ENCODE peak calls at places on chromosomes 1 and 21, in ten cellular contexts. T, E, U, V, I, O, Z, R, X and J are unnamed samples.

GRCh38 chr1:208086116-208086515 is 158.1 kb downstream of the PLXNA2 start:
- DNase-seq in T (no peak), E (no peak), U (no peak), V (no peak), I (no peak), O (no peak), Z (no peak), R (no peak), X (no peak), J (no peak)

GRCh38 chr1:43358121-43358745 is 548 bp upstream of the CDC20 start:
- DNase-seq in T (no peak), E (peak; percentile 72), U (peak; percentile 42), V (no peak), I (peak; percentile 53), O (peak; percentile 76), Z (no peak), R (no peak), X (no peak), J (no peak)

GRCh38 chr1:98121661-98122060 is 200.8 kb upstream of the DPYD start:
- DNase-seq in T (no peak), E (no peak), U (no peak), V (no peak), I (no peak), O (no peak), Z (no peak), R (no peak), X (no peak), J (no peak)

GRCh38 chr1:245067257-245067656 is 87.5 kb upstream of the KIF26B start:
- DNase-seq in T (no peak), E (no peak), U (no peak), V (no peak), I (no peak), O (no peak), Z (no peak), R (no peak), X (no peak), J (no peak)

GRCh38 chr1:180376253-180376652 is 126.1 kb downstream of the ACBD6 start:
- DNase-seq in T (no peak), E (no peak), U (no peak), V (no peak), I (no peak), O (no peak), Z (no peak), R (no peak), X (no peak), J (no peak)

GRCh38 chr1:86741947-86742572 is 37.7 kb downstream of the SH3GLB1 start:
- DNase-seq in T (no peak), E (no peak), U (peak; percentile 42), V (no peak), I (no peak), O (peak; percentile 15), Z (no peak), R (no peak), X (peak; percentile 37), J (no peak)

GRCh38 chr1:184974086-184974836 is at the start of gene NIBAN1:
- DNase-seq in T (peak; percentile 92), E (peak; percentile 94), U (peak; percentile 72), V (peak; percentile 51), I (peak; percentile 27), O (peak; percentile 60), Z (peak; percentile 42), R (peak; percentile 36), X (peak; percentile 42), J (no peak)

GRCh38 chr1:204621391-204621790 is 64.1 kb downstream of the LRRN2 start:
- DNase-seq in T (no peak), E (no peak), U (peak; percentile 39), V (no peak), I (no peak), O (no peak), Z (no peak), R (no peak), X (no peak), J (no peak)

GRCh38 chr1:245419572-245419971 is 264.8 kb downstream of the KIF26B start:
- DNase-seq in T (no peak), E (no peak), U (no peak), V (no peak), I (no peak), O (no peak), Z (no peak), R (no peak), X (no peak), J (no peak)

GRCh38 chr1:150165622-150166612 is 16.2 kb downstream of the PLEKHO1 start:
- DNase-seq in T (no peak), E (peak; percentile 26), U (peak; percentile 58), V (no peak), I (peak; percentile 23), O (peak; percentile 61), Z (no peak), R (no peak), X (peak; percentile 45), J (peak; percentile 49)

GRCh38 chr1:206787956-206788355 is 15.7 kb upstream of the IL10 start:
- DNase-seq in T (no peak), E (no peak), U (no peak), V (no peak), I (no peak), O (no peak), Z (no peak), R (no peak), X (no peak), J (no peak)

GRCh38 chr1:22507582-22507981 is 55.7 kb upstream of the EPHA8 start:
- DNase-seq in T (no peak), E (no peak), U (no peak), V (no peak), I (peak; percentile 55), O (no peak), Z (no peak), R (no peak), X (no peak), J (no peak)

GRCh38 chr1:181685216-181685615 is 201.9 kb downstream of the CACNA1E start:
- DNase-seq in T (no peak), E (no peak), U (no peak), V (no peak), I (no peak), O (no peak), Z (no peak), R (no peak), X (no peak), J (no peak)

GRCh38 chr1:173245892-173246291 is 38.8 kb upstream of the TNFSF4 start:
- DNase-seq in T (no peak), E (no peak), U (no peak), V (no peak), I (no peak), O (no peak), Z (no peak), R (no peak), X (no peak), J (no peak)

GRCh38 chr1:42162181-42162580 is 2.4 kb downstream of the GUCA2A start:
- DNase-seq in T (no peak), E (no peak), U (no peak), V (no peak), I (peak; percentile 53), O (no peak), Z (no peak), R (no peak), X (no peak), J (no peak)

GRCh38 chr1:167964646-167965045 is 27.8 kb upstream of the MPC2 start:
- DNase-seq in T (no peak), E (no peak), U (no peak), V (no peak), I (no peak), O (no peak), Z (no peak), R (no peak), X (no peak), J (no peak)

GRCh38 chr1:193355179-193355578 is 168.8 kb upstream of the B3GALT2 start:
- DNase-seq in T (no peak), E (peak; percentile 61), U (peak; percentile 22), V (no peak), I (no peak), O (no peak), Z (no peak), R (no peak), X (no peak), J (no peak)

GRCh38 chr1:237677979-237678378 is 212.7 kb downstream of the ZP4 start:
- DNase-seq in T (no peak), E (peak; percentile 64), U (peak; percentile 8), V (no peak), I (peak; percentile 19), O (no peak), Z (no peak), R (no peak), X (no peak), J (no peak)

GRCh38 chr1:10941891-10942541 is 70.4 kb upstream of the TARDBP start:
- DNase-seq in T (peak; percentile 89), E (peak; percentile 27), U (peak; percentile 62), V (peak; percentile 50), I (no peak), O (peak; percentile 83), Z (peak; percentile 35), R (peak; percentile 78), X (peak; percentile 66), J (peak; percentile 50)

GRCh38 chr1:174916846-174917245 is 82.9 kb upstream of the CACYBP start:
- DNase-seq in T (no peak), E (no peak), U (no peak), V (no peak), I (no peak), O (no peak), Z (no peak), R (no peak), X (no peak), J (no peak)

GRCh38 chr1:35243681-35244080 is 24.8 kb upstream of the ZMYM4 start:
- DNase-seq in T (no peak), E (no peak), U (no peak), V (no peak), I (peak; percentile 44), O (no peak), Z (no peak), R (no peak), X (no peak), J (no peak)

GRCh38 chr1:179971563-179972496 is 17.2 kb downstream of the CEP350 start:
- DNase-seq in T (no peak), E (no peak), U (no peak), V (no peak), I (no peak), O (no peak), Z (no peak), R (no peak), X (no peak), J (no peak)

GRCh38 chr1:15730936-15731335 is 5.1 kb upstream of the SLC25A34 start:
- DNase-seq in T (no peak), E (no peak), U (no peak), V (no peak), I (no peak), O (no peak), Z (no peak), R (no peak), X (no peak), J (no peak)

GRCh38 chr21:44052071-44052829 is 40.1 kb downstream of the TRAPPC10 start:
- DNase-seq in T (no peak), E (no peak), U (no peak), V (no peak), I (peak; percentile 86), O (no peak), Z (no peak), R (no peak), X (no peak), J (no peak)

GRCh38 chr1:5847013-5847654 is 145.1 kb downstream of the NPHP4 start:
- DNase-seq in T (no peak), E (peak; percentile 18), U (no peak), V (no peak), I (no peak), O (peak; percentile 66), Z (no peak), R (no peak), X (no peak), J (no peak)

GRCh38 chr1:180507826-180508724 is 5.7 kb upstream of the ACBD6 start:
- DNase-seq in T (no peak), E (no peak), U (no peak), V (no peak), I (no peak), O (peak; percentile 24), Z (no peak), R (no peak), X (no peak), J (no peak)

GRCh38 chr1:174114788-174115448 is 44.4 kb upstream of the RABGAP1L start:
- DNase-seq in T (no peak), E (peak; percentile 68), U (peak; percentile 56), V (peak; percentile 10), I (peak; percentile 13), O (peak; percentile 26), Z (no peak), R (peak; percentile 13), X (no peak), J (no peak)

GRCh38 chr1:230136453-230137327 is 69.7 kb downstream of the GALNT2 start:
- DNase-seq in T (peak; percentile 70), E (no peak), U (no peak), V (no peak), I (no peak), O (no peak), Z (no peak), R (no peak), X (no peak), J (no peak)